ENCODE peak calls at places on chromosome 6, in seven cellular contexts. G, T, C, S, K, P and A are unnamed samples.

GRCh38 chr6:29527564-29527963 is 32.0 kb downstream of the UBD start:
- DNase-seq in G (no peak), T (no peak), C (no peak), S (no peak), K (no peak), P (no peak), A (no peak)

GRCh38 chr6:170184324-170184723 is 106.6 kb downstream of the DLL1 start:
- DNase-seq in G (no peak), T (no peak), C (no peak), S (no peak), K (no peak), P (no peak), A (no peak)

GRCh38 chr6:109001554-109001953 is 93.1 kb downstream of the SESN1 start:
- DNase-seq in G (peak), T (no peak), C (no peak), S (no peak), K (no peak), P (no peak), A (no peak)

GRCh38 chr6:30263734-30264133 is 50.5 kb upstream of the TRIM26 start:
- DNase-seq in G (peak), T (no peak), C (no peak), S (no peak), K (peak), P (no peak), A (peak)

GRCh38 chr6:117951783-117952182 is 44.7 kb downstream of the SLC35F1 start:
- DNase-seq in G (peak), T (no peak), C (no peak), S (no peak), K (peak), P (no peak), A (no peak)

GRCh38 chr6:169921853-169922779 is 170.7 kb downstream of the ERMARD start:
- DNase-seq in G (no peak), T (no peak), C (no peak), S (no peak), K (no peak), P (no peak), A (no peak)

GRCh38 chr6:22737331-22737730 is 168.0 kb downstream of the HDGFL1 start:
- DNase-seq in G (peak), T (no peak), C (peak), S (peak), K (peak), P (no peak), A (no peak)

GRCh38 chr6:34094474-34095135 is 51.3 kb downstream of the GRM4 start:
- DNase-seq in G (no peak), T (no peak), C (no peak), S (no peak), K (no peak), P (no peak), A (no peak)

GRCh38 chr6:73121421-73121993 is 103.8 kb downstream of the KHDC1L start:
- DNase-seq in G (peak), T (no peak), C (no peak), S (no peak), K (peak), P (no peak), A (peak)

GRCh38 chr6:17167327-17167979 is 65.6 kb downstream of the STMND1 start:
- DNase-seq in G (peak), T (no peak), C (peak), S (peak), K (peak), P (no peak), A (peak)

GRCh38 chr6:71127374-71127773 is 161.2 kb upstream of the OGFRL1 start:
- DNase-seq in G (peak), T (no peak), C (no peak), S (no peak), K (no peak), P (no peak), A (no peak)

GRCh38 chr6:19478992-19479391 is 358.2 kb upstream of the ID4 start:
- DNase-seq in G (peak), T (no peak), C (no peak), S (no peak), K (peak), P (no peak), A (peak)

GRCh38 chr6:170445487-170445886 is 107.6 kb downstream of the PSMB1 start:
- DNase-seq in G (no peak), T (no peak), C (no peak), S (peak), K (no peak), P (no peak), A (no peak)

GRCh38 chr6:34005845-34006644 is 139.8 kb downstream of the GRM4 start:
- DNase-seq in G (no peak), T (no peak), C (no peak), S (no peak), K (no peak), P (no peak), A (no peak)

GRCh38 chr6:165684333-165684732 is 21.3 kb upstream of the PDE10A start:
- DNase-seq in G (no peak), T (no peak), C (no peak), S (no peak), K (no peak), P (no peak), A (no peak)

GRCh38 chr6:159513914-159514313 is 179.1 kb downstream of the SOD2 start:
- DNase-seq in G (no peak), T (no peak), C (no peak), S (no peak), K (no peak), P (no peak), A (no peak)

GRCh38 chr6:19558934-19559333 is 278.2 kb upstream of the ID4 start:
- DNase-seq in G (no peak), T (no peak), C (no peak), S (no peak), K (no peak), P (no peak), A (no peak)

GRCh38 chr6:135519343-135519742 is 21.8 kb upstream of the AHI1 start:
- DNase-seq in G (no peak), T (no peak), C (no peak), S (no peak), K (no peak), P (no peak), A (no peak)

GRCh38 chr6:15501806-15502450 is 160.9 kb downstream of the DTNBP1 start:
- DNase-seq in G (peak), T (peak), C (no peak), S (no peak), K (peak), P (no peak), A (no peak)

GRCh38 chr6:715709-716450 is 22.9 kb upstream of the EXOC2 start:
- DNase-seq in G (no peak), T (no peak), C (no peak), S (no peak), K (no peak), P (no peak), A (no peak)

DNA sequence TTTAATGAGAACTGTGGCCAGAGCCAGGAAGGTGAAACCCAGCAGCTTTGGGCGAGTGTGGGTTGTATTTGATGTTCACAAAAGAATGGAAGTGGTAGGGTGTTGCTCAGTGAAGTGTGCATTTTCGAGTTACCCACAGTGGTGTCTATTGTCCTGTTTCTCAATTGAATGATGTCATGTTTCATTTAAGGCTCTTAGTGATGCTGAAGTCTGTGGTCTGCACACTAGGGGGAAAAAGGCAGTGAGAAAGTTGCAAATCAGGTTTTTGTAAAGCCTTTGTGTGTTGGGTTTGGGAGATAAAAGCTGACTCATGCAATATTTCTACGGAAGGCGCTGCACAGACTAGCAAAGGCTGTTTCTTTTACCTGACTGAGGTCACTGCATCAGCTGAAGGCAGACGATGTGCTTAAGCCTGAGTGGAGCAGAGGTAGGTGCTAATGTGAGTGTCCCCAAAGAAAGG is 121.1 kb downstream of the PLEKHG1 start:
- DNase-seq in G (peak), T (no peak), C (peak), S (no peak), K (peak), P (peak), A (no peak)
- TF ChIP-seq CTCF in G (no peak), T (no peak), C (no peak), S (no peak), K (no peak), P (no peak), A (no peak)

GRCh38 chr6:107421696-107422256 is 37.6 kb downstream of the PDSS2 start:
- DNase-seq in G (no peak), T (no peak), C (no peak), S (no peak), K (no peak), P (no peak), A (no peak)

GRCh38 chr6:107423474-107423873 is 35.9 kb downstream of the PDSS2 start:
- DNase-seq in G (no peak), T (no peak), C (no peak), S (no peak), K (no peak), P (no peak), A (no peak)

GRCh38 chr6:107416179-107416578 is 43.2 kb downstream of the PDSS2 start:
- DNase-seq in G (no peak), T (no peak), C (no peak), S (no peak), K (no peak), P (no peak), A (no peak)

GRCh38 chr6:107418118-107418517 is 41.2 kb downstream of the PDSS2 start:
- DNase-seq in G (peak), T (no peak), C (no peak), S (no peak), K (no peak), P (peak), A (peak)

DNA sequence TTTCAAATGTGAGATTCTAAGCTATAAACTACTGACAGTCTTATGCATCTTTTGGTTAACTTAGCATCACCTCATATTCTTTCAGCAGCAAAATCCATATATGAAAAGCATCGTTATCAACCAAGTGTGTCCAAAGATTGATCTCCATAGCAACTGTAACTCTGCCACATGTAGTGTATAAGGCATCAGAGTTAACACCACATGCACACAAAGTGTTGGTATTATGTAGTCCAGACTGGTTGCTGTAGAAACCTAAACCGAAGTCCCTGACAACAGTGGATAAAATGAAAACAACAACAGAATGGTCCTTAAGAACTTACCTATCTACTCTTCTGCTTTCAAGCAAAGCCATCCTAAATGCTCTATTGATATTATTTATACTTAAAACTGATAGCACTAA is 39.6 kb downstream of the PDSS2 start:
- DNase-seq in G (peak), T (no peak), C (no peak), S (no peak), K (peak), P (no peak), A (peak)
- TF ChIP-seq CTCF in G (no peak), T (no peak), C (no peak), S (no peak), K (no peak), P (no peak), A (no peak)

GRCh38 chr6:37172991-37173572 is 3.1 kb downstream of the PIM1 start:
- DNase-seq in G (no peak), T (no peak), C (no peak), S (no peak), K (no peak), P (no peak), A (no peak)

GRCh38 chr6:37173573-37174195 is 3.7 kb downstream of the PIM1 start:
- DNase-seq in G (no peak), T (no peak), C (no peak), S (no peak), K (no peak), P (no peak), A (no peak)

GRCh38 chr6:37170273-37171140 is 555 bp downstream of the PIM1 start:
- DNase-seq in G (peak), T (peak), C (no peak), S (peak), K (no peak), P (no peak), A (peak)

GRCh38 chr6:37171141-37171969 is 1.4 kb downstream of the PIM1 start:
- DNase-seq in G (peak), T (peak), C (no peak), S (peak), K (peak), P (peak), A (peak)

DNA sequence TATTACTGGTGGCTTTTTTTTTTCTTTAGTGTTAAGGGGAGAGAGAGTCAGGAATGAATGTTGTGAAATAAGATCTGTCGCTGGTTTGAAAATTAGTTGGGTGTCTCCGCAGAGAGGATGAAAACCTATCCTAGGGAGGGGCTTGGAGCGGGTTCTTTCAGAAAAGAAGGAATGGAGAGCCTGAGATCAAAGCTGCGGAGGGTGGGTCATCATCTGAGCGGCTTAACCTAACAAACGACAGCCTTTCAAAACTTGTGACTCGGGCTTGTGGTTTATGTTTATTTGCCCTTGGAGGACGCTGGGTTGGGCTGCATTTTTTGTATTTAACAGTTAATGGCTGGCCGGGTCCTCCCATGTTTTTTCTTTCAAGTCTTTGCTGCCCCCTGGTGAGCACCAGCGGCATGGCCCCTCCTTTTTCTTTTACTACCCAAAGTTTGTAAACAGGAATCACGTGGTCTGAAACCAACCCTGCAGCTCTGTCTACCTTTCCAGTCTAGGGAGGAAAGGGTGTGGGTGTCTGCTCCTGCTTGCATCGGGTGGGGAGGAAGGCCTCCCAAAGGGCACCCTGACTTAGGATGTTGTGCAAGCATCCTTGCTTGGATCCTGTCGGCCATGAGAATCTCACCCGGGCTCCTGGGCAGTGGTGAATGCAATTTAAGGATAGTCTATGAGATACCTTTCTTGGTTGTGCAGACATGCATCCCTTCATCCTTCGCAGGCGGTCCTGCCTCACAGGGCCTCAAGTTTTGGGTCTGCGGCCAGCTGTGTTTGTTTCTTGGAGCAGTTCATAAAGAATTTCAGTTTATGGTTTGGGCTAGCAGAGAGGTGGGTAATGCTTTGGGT is 2.2 kb downstream of the PIM1 start:
- DNase-seq in G (peak), T (peak), C (peak), S (peak), K (peak), P (peak), A (peak)
- TF ChIP-seq CTCF in G (peak), T (peak), C (peak), S (peak), K (peak), P (peak), A (peak)

GRCh38 chr6:26660096-26660425 is 515 bp upstream of the ZNF322 start:
- DNase-seq in G (peak), T (no peak), C (no peak), S (no peak), K (no peak), P (no peak), A (peak)
- TF ChIP-seq CTCF in G (peak), T (no peak), C (peak), S (peak), K (no peak), P (peak), A (no peak)

GRCh38 chr6:154916857-154917256 is 78.3 kb upstream of the TIAM2 start:
- DNase-seq in G (no peak), T (no peak), C (no peak), S (no peak), K (peak), P (no peak), A (no peak)
- TF ChIP-seq CTCF in G (no peak), T (no peak), C (no peak), S (no peak), K (no peak), P (no peak), A (no peak)